ENCODE peak calls at places on chromosomes 16 and 17, in seven cellular contexts. One of them, this sample, is unnamed.

GRCh38 chr16:65751622-65752598 is 614.6 kb upstream of the CDH5 start:
- DNase-seq in mesendoderm: peak
- DNase-seq in H1: no peak
- DNase-seq in trophoblast cell: no peak
- DNase-seq in H9: no peak
- DNase-seq in IMR-90: no peak
- DNase-seq in mesenchymal stem cell: no peak
- DNase-seq in this sample: no peak

GRCh38 chr17:61583242-61583641 is 7.8 kb downstream of the NACA2 start:
- DNase-seq in H9: no peak
- DNase-seq in IMR-90: peak
- DNase-seq in H1: no peak
- DNase-seq in mesenchymal stem cell: peak
- DNase-seq in mesendoderm: peak
- DNase-seq in trophoblast cell: no peak
- DNase-seq in this sample: no peak

GRCh38 chr17:13212861-13213260 is 195.0 kb upstream of the ELAC2 start:
- DNase-seq in H1: no peak
- DNase-seq in mesenchymal stem cell: no peak
- DNase-seq in mesendoderm: no peak
- DNase-seq in H9: no peak
- DNase-seq in IMR-90: no peak
- DNase-seq in trophoblast cell: no peak
- DNase-seq in this sample: no peak

GRCh38 chr17:76707985-76708807 is 2.6 kb downstream of the MXRA7 start:
- DNase-seq in H1: peak
- DNase-seq in IMR-90: no peak
- DNase-seq in trophoblast cell: no peak
- DNase-seq in H9: peak
- DNase-seq in mesenchymal stem cell: peak
- DNase-seq in mesendoderm: peak
- DNase-seq in this sample: peak

GRCh38 chr16:8998114-8998513 is 34.4 kb upstream of the USP7 start:
- DNase-seq in IMR-90: peak
- DNase-seq in H1: no peak
- DNase-seq in H9: no peak
- DNase-seq in mesendoderm: no peak
- DNase-seq in trophoblast cell: no peak
- DNase-seq in mesenchymal stem cell: no peak
- DNase-seq in this sample: no peak

GRCh38 chr16:86946396-86946795 is 368.0 kb downstream of the FOXL1 start:
- DNase-seq in mesenchymal stem cell: peak
- DNase-seq in trophoblast cell: peak
- DNase-seq in H9: no peak
- DNase-seq in H1: no peak
- DNase-seq in mesendoderm: peak
- DNase-seq in IMR-90: peak
- DNase-seq in this sample: no peak

GRCh38 chr17:15319461-15319860 is 21.9 kb downstream of the TEKT3 start:
- DNase-seq in IMR-90: no peak
- DNase-seq in mesenchymal stem cell: no peak
- DNase-seq in mesendoderm: no peak
- DNase-seq in H9: no peak
- DNase-seq in H1: no peak
- DNase-seq in trophoblast cell: no peak
- DNase-seq in this sample: no peak

GRCh38 chr17:9272506-9272905 is 251.2 kb downstream of the NTN1 start:
- DNase-seq in IMR-90: no peak
- DNase-seq in H1: no peak
- DNase-seq in mesendoderm: no peak
- DNase-seq in H9: no peak
- DNase-seq in trophoblast cell: no peak
- DNase-seq in mesenchymal stem cell: no peak
- DNase-seq in this sample: no peak

GRCh38 chr17:4364622-4365041 is 1.8 kb downstream of the UBE2G1 start:
- DNase-seq in H1: no peak
- DNase-seq in H9: no peak
- DNase-seq in mesendoderm: no peak
- DNase-seq in mesenchymal stem cell: no peak
- DNase-seq in trophoblast cell: no peak
- DNase-seq in IMR-90: no peak
- DNase-seq in this sample: no peak

GRCh38 chr17:37327341-37328090 is 48.3 kb upstream of the C17orf78 start:
- DNase-seq in H9: no peak
- DNase-seq in IMR-90: peak
- DNase-seq in mesenchymal stem cell: peak
- DNase-seq in H1: no peak
- DNase-seq in trophoblast cell: peak
- DNase-seq in mesendoderm: no peak
- DNase-seq in this sample: no peak

GRCh38 chr16:66569131-66569530 is 2.9 kb downstream of the CMTM1 start:
- DNase-seq in trophoblast cell: no peak
- DNase-seq in mesendoderm: no peak
- DNase-seq in IMR-90: peak
- DNase-seq in H1: no peak
- DNase-seq in H9: no peak
- DNase-seq in mesenchymal stem cell: peak
- DNase-seq in this sample: no peak

GRCh38 chr17:22467720-22468119 is 775.4 kb downstream of the KCNJ18 start:
- DNase-seq in IMR-90: no peak
- DNase-seq in H9: no peak
- DNase-seq in mesenchymal stem cell: no peak
- DNase-seq in mesendoderm: no peak
- DNase-seq in trophoblast cell: no peak
- DNase-seq in H1: no peak
- DNase-seq in this sample: no peak

GRCh38 chr17:4710693-4711634 is 532 bp downstream of the ARRB2 start:
- DNase-seq in mesenchymal stem cell: no peak
- DNase-seq in mesendoderm: no peak
- DNase-seq in IMR-90: no peak
- DNase-seq in trophoblast cell: no peak
- DNase-seq in H1: no peak
- DNase-seq in H9: no peak
- DNase-seq in this sample: no peak

GRCh38 chr16:2271848-2272461 is 4.0 kb upstream of the RNPS1 start:
- DNase-seq in trophoblast cell: no peak
- DNase-seq in mesenchymal stem cell: no peak
- DNase-seq in H1: no peak
- DNase-seq in H9: no peak
- DNase-seq in mesendoderm: no peak
- DNase-seq in IMR-90: no peak
- DNase-seq in this sample: no peak

GRCh38 chr17:17849147-17849820 is 12.5 kb upstream of the SREBF1 start:
- DNase-seq in trophoblast cell: no peak
- DNase-seq in IMR-90: no peak
- DNase-seq in H1: no peak
- DNase-seq in H9: no peak
- DNase-seq in mesenchymal stem cell: no peak
- DNase-seq in mesendoderm: no peak
- DNase-seq in this sample: no peak

GRCh38 chr17:37147301-37147812 is 198.6 kb downstream of the AATF start:
- DNase-seq in H9: no peak
- DNase-seq in trophoblast cell: no peak
- DNase-seq in H1: no peak
- DNase-seq in mesendoderm: no peak
- DNase-seq in mesenchymal stem cell: no peak
- DNase-seq in IMR-90: peak
- DNase-seq in this sample: no peak

GRCh38 chr16:28524544-28525179 is 14.1 kb downstream of the NUPR1 start:
- DNase-seq in trophoblast cell: no peak
- DNase-seq in mesendoderm: no peak
- DNase-seq in H1: no peak
- DNase-seq in mesenchymal stem cell: no peak
- DNase-seq in H9: no peak
- DNase-seq in IMR-90: no peak
- DNase-seq in this sample: no peak

GRCh38 chr16:85328665-85329058 is 216.4 kb upstream of the CIBAR2 start:
- DNase-seq in mesenchymal stem cell: no peak
- DNase-seq in H1: peak
- DNase-seq in H9: peak
- DNase-seq in mesendoderm: no peak
- DNase-seq in IMR-90: no peak
- DNase-seq in trophoblast cell: no peak
- DNase-seq in this sample: no peak

GRCh38 chr16:57937861-57938260 is 33.1 kb downstream of the CNGB1 start:
- DNase-seq in IMR-90: no peak
- DNase-seq in trophoblast cell: no peak
- DNase-seq in H1: no peak
- DNase-seq in H9: no peak
- DNase-seq in mesendoderm: no peak
- DNase-seq in mesenchymal stem cell: no peak
- DNase-seq in this sample: no peak

GRCh38 chr16:49597796-49598195 is 224.2 kb downstream of the C16orf78 start:
- DNase-seq in mesenchymal stem cell: no peak
- DNase-seq in mesendoderm: no peak
- DNase-seq in H1: peak
- DNase-seq in H9: peak
- DNase-seq in trophoblast cell: no peak
- DNase-seq in IMR-90: no peak
- DNase-seq in this sample: no peak

GRCh38 chr16:67719778-67720144 is 645 bp upstream of the GFOD2 start:
- DNase-seq in mesenchymal stem cell: peak
- DNase-seq in trophoblast cell: peak
- DNase-seq in IMR-90: peak
- DNase-seq in H1: no peak
- DNase-seq in mesendoderm: peak
- DNase-seq in H9: no peak
- DNase-seq in this sample: peak

GRCh38 chr17:66373079-66373478 is 70.7 kb downstream of the PRKCA start:
- DNase-seq in H1: no peak
- DNase-seq in mesendoderm: no peak
- DNase-seq in mesenchymal stem cell: no peak
- DNase-seq in H9: no peak
- DNase-seq in trophoblast cell: no peak
- DNase-seq in IMR-90: no peak
- DNase-seq in this sample: no peak

GRCh38 chr17:66372182-66372581 is 69.8 kb downstream of the PRKCA start:
- DNase-seq in IMR-90: no peak
- DNase-seq in trophoblast cell: no peak
- DNase-seq in mesendoderm: no peak
- DNase-seq in H1: no peak
- DNase-seq in H9: no peak
- DNase-seq in mesenchymal stem cell: no peak
- DNase-seq in this sample: no peak

GRCh38 chr17:66367112-66367511 is 64.7 kb downstream of the PRKCA start:
- DNase-seq in H1: no peak
- DNase-seq in H9: no peak
- DNase-seq in IMR-90: no peak
- DNase-seq in mesenchymal stem cell: no peak
- DNase-seq in mesendoderm: no peak
- DNase-seq in trophoblast cell: no peak
- DNase-seq in this sample: no peak

GRCh38 chr17:66371561-66371960 is 69.1 kb downstream of the PRKCA start:
- DNase-seq in IMR-90: no peak
- DNase-seq in trophoblast cell: no peak
- DNase-seq in H1: no peak
- DNase-seq in mesenchymal stem cell: no peak
- DNase-seq in mesendoderm: no peak
- DNase-seq in H9: no peak
- DNase-seq in this sample: no peak

GRCh38 chr17:66369830-66370229 is 67.4 kb downstream of the PRKCA start:
- DNase-seq in H9: no peak
- DNase-seq in trophoblast cell: no peak
- DNase-seq in mesendoderm: no peak
- DNase-seq in mesenchymal stem cell: no peak
- DNase-seq in H1: no peak
- DNase-seq in IMR-90: no peak
- DNase-seq in this sample: no peak
- H2AK5ac ChIP-seq in H9: no peak
- H2AK5ac ChIP-seq in trophoblast cell: no peak
- H2AK5ac ChIP-seq in mesendoderm: no peak
- H2AK5ac ChIP-seq in mesenchymal stem cell: peak
- H2AK5ac ChIP-seq in H1: no peak
- H2AK5ac ChIP-seq in IMR-90: no peak
- H2AK5ac ChIP-seq in this sample: no peak

DNA sequence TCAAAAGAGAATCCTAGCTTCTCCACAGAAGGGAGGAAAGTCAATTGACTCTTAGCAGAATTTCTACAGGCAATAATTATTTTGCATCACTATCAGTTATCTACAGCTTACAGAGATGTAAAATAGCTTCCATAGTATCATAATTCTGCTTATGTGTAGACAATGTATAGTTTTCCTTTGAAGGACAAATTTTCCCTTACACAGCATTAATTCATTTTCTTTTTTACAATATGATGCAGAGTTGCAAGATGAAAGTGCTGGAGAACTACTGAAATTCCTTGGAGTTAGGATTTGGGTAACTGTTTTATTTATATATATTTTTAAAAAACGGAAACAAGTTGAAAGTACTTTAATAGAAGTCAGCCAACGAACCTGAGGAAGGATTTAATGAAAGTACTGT is 111.0 kb upstream of the CPHXL start:
- DNase-seq in mesendoderm: no peak
- DNase-seq in H9: no peak
- DNase-seq in mesenchymal stem cell: no peak
- DNase-seq in trophoblast cell: no peak
- DNase-seq in H1: no peak
- DNase-seq in IMR-90: no peak
- DNase-seq in this sample: no peak
- H3K18ac ChIP-seq in mesendoderm: no peak
- H3K18ac ChIP-seq in H9: no peak
- H3K18ac ChIP-seq in mesenchymal stem cell: no peak
- H3K18ac ChIP-seq in trophoblast cell: no peak
- H3K18ac ChIP-seq in H1: no peak
- H3K18ac ChIP-seq in IMR-90: no peak
- H3K18ac ChIP-seq in this sample: no peak

DNA sequence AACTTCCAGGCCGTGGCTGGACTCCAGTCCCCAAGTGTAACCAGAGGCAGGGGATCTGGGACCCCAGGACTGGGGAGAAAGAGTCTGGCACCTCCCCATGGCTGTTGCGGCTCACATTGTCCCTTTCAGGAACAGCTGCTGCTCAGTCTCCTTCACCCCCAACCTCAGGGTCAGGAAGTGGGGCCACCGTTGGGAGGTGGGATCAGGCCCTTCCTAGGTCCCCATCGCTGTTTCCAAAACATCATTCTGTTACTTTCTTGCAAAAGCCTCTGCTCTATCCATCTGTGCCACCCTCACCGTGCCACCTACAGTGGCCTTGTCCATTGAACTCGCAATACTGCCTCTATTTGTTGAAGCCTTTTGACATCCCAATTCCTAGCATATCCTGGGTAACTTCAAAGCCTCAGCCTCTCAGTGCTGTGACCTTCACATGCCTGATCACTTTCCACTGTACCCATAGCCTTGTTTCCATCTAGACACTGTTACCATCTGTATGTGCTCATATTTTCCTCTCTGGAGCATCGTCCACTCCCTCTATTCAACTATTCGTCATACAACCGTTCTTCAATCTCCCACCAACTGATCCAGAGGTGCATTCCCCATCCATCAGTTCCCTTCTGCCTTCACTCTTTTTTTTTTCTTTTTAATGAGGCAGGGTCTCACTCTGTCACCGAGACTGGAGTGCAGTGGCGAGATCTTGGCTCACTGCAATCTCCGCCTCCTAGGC is 15.0 kb upstream of the SRCIN1 start:
- DNase-seq in mesenchymal stem cell: no peak
- DNase-seq in trophoblast cell: no peak
- DNase-seq in H9: peak
- DNase-seq in mesendoderm: no peak
- DNase-seq in H1: no peak
- DNase-seq in IMR-90: no peak
- DNase-seq in this sample: no peak
- H3K4me2 ChIP-seq in mesenchymal stem cell: no peak
- H3K4me2 ChIP-seq in trophoblast cell: no peak
- H3K4me2 ChIP-seq in H9: no peak
- H3K4me2 ChIP-seq in mesendoderm: no peak
- H3K4me2 ChIP-seq in H1: no peak
- H3K4me2 ChIP-seq in IMR-90: no peak
- H3K4me2 ChIP-seq in this sample: no peak

GRCh38 chr17:66903781-66904180 is 60.7 kb upstream of the CACNG4 start:
- DNase-seq in trophoblast cell: no peak
- DNase-seq in IMR-90: no peak
- DNase-seq in mesenchymal stem cell: no peak
- DNase-seq in mesendoderm: no peak
- DNase-seq in H9: no peak
- DNase-seq in H1: no peak
- DNase-seq in this sample: no peak
- H2AK5ac ChIP-seq in trophoblast cell: no peak
- H2AK5ac ChIP-seq in IMR-90: no peak
- H2AK5ac ChIP-seq in mesenchymal stem cell: no peak
- H2AK5ac ChIP-seq in mesendoderm: no peak
- H2AK5ac ChIP-seq in H9: no peak
- H2AK5ac ChIP-seq in H1: no peak
- H2AK5ac ChIP-seq in this sample: peak